ENCODE peak calls at places on chromosomes 6 and 20, in seven cellular contexts. One of them, this sample, is unnamed.

GRCh38 chr20:10369723-10370090 is 64.3 kb downstream of the MKKS start:
- DNase-seq in mammary epithelial cell: no peak
- DNase-seq in fibroblast of lung: peak; percentile 81
- DNase-seq in HCT116: no peak
- DNase-seq in GM23338: no peak
- DNase-seq in IMR-90: peak; percentile 37
- DNase-seq in MM.1S: no peak
- DNase-seq in this sample: no peak

GRCh38 chr6:52815167-52816092 is 11.8 kb upstream of the GSTA1 start:
- DNase-seq in mammary epithelial cell: peak; percentile 31
- DNase-seq in fibroblast of lung: peak; percentile 36
- DNase-seq in HCT116: peak; percentile 48
- DNase-seq in GM23338: peak; percentile 75
- DNase-seq in IMR-90: peak; percentile 50
- DNase-seq in MM.1S: peak; percentile 31
- DNase-seq in this sample: no peak

GRCh38 chr6:11143394-11144371 is 32.2 kb upstream of the ERVFRD-1 start:
- DNase-seq in mammary epithelial cell: peak; percentile 86
- DNase-seq in fibroblast of lung: peak; percentile 95
- DNase-seq in HCT116: peak; percentile 64
- DNase-seq in GM23338: no peak
- DNase-seq in IMR-90: peak; percentile 92
- DNase-seq in MM.1S: no peak
- DNase-seq in this sample: peak; percentile 97

GRCh38 chr6:37256692-37257319 is 766 bp upstream of the TBC1D22B start:
- DNase-seq in mammary epithelial cell: peak; percentile 51
- DNase-seq in fibroblast of lung: no peak
- DNase-seq in HCT116: no peak
- DNase-seq in GM23338: no peak
- DNase-seq in IMR-90: peak; percentile 66
- DNase-seq in MM.1S: no peak
- DNase-seq in this sample: no peak

GRCh38 chr20:33685328-33686007 is 717 bp downstream of the E2F1 start:
- DNase-seq in mammary epithelial cell: peak; percentile 39
- DNase-seq in fibroblast of lung: no peak
- DNase-seq in HCT116: no peak
- DNase-seq in GM23338: peak; percentile 64
- DNase-seq in IMR-90: no peak
- DNase-seq in MM.1S: peak; percentile 87
- DNase-seq in this sample: no peak

GRCh38 chr6:40295251-40295949 is 291.8 kb downstream of the LRFN2 start:
- DNase-seq in mammary epithelial cell: peak; percentile 59
- DNase-seq in fibroblast of lung: no peak
- DNase-seq in HCT116: no peak
- DNase-seq in GM23338: no peak
- DNase-seq in IMR-90: no peak
- DNase-seq in MM.1S: no peak
- DNase-seq in this sample: no peak

GRCh38 chr20:44681796-44682566 is 30.5 kb upstream of the ADA start:
- DNase-seq in mammary epithelial cell: no peak
- DNase-seq in fibroblast of lung: no peak
- DNase-seq in HCT116: no peak
- DNase-seq in GM23338: no peak
- DNase-seq in IMR-90: no peak
- DNase-seq in MM.1S: no peak
- DNase-seq in this sample: no peak

GRCh38 chr20:17863577-17864292 is 104.9 kb downstream of the SNX5 start:
- DNase-seq in mammary epithelial cell: no peak
- DNase-seq in fibroblast of lung: peak; percentile 41
- DNase-seq in HCT116: no peak
- DNase-seq in GM23338: no peak
- DNase-seq in IMR-90: peak; percentile 52
- DNase-seq in MM.1S: no peak
- DNase-seq in this sample: no peak

GRCh38 chr20:8251201-8251575 is 119.1 kb downstream of the PLCB1 start:
- DNase-seq in mammary epithelial cell: no peak
- DNase-seq in fibroblast of lung: no peak
- DNase-seq in HCT116: no peak
- DNase-seq in GM23338: no peak
- DNase-seq in IMR-90: no peak
- DNase-seq in MM.1S: no peak
- DNase-seq in this sample: no peak

GRCh38 chr6:13427838-13428527 is 59.4 kb downstream of the GFOD1 start:
- DNase-seq in mammary epithelial cell: no peak
- DNase-seq in fibroblast of lung: no peak
- DNase-seq in HCT116: no peak
- DNase-seq in GM23338: peak; percentile 72
- DNase-seq in IMR-90: no peak
- DNase-seq in MM.1S: peak; percentile 65
- DNase-seq in this sample: no peak

GRCh38 chr20:6819599-6819998 is 52.1 kb downstream of the BMP2 start:
- DNase-seq in mammary epithelial cell: no peak
- DNase-seq in fibroblast of lung: no peak
- DNase-seq in HCT116: no peak
- DNase-seq in GM23338: no peak
- DNase-seq in IMR-90: no peak
- DNase-seq in MM.1S: peak; percentile 27
- DNase-seq in this sample: no peak

GRCh38 chr6:73451166-73452106 is 661 bp downstream of the CGAS start:
- DNase-seq in mammary epithelial cell: no peak
- DNase-seq in fibroblast of lung: peak; percentile 26
- DNase-seq in HCT116: no peak
- DNase-seq in GM23338: peak; percentile 70
- DNase-seq in IMR-90: peak; percentile 43
- DNase-seq in MM.1S: peak; percentile 64
- DNase-seq in this sample: no peak

GRCh38 chr6:31734703-31735500 is 1.4 kb downstream of the CLIC1 start:
- DNase-seq in mammary epithelial cell: peak; percentile 77
- DNase-seq in fibroblast of lung: peak; percentile 73
- DNase-seq in HCT116: no peak
- DNase-seq in GM23338: peak; percentile 85
- DNase-seq in IMR-90: peak; percentile 59
- DNase-seq in MM.1S: peak; percentile 63
- DNase-seq in this sample: no peak

GRCh38 chr6:155314773-155315515 is 660 bp upstream of the TFB1M start:
- DNase-seq in mammary epithelial cell: peak; percentile 84
- DNase-seq in fibroblast of lung: peak; percentile 80
- DNase-seq in HCT116: peak; percentile 82
- DNase-seq in GM23338: no peak
- DNase-seq in IMR-90: peak; percentile 79
- DNase-seq in MM.1S: peak; percentile 68
- DNase-seq in this sample: peak; percentile 59

GRCh38 chr20:17641993-17642392 is 40.0 kb downstream of the RRBP1 start:
- DNase-seq in mammary epithelial cell: no peak
- DNase-seq in fibroblast of lung: no peak
- DNase-seq in HCT116: no peak
- DNase-seq in GM23338: no peak
- DNase-seq in IMR-90: no peak
- DNase-seq in MM.1S: no peak
- DNase-seq in this sample: no peak

GRCh38 chr20:61759286-61760065 is 306.2 kb downstream of the TAF4 start:
- DNase-seq in mammary epithelial cell: no peak
- DNase-seq in fibroblast of lung: no peak
- DNase-seq in HCT116: no peak
- DNase-seq in GM23338: no peak
- DNase-seq in IMR-90: no peak
- DNase-seq in MM.1S: no peak
- DNase-seq in this sample: no peak

GRCh38 chr6:133809406-133809805 is 79.5 kb upstream of the TCF21 start:
- DNase-seq in mammary epithelial cell: peak; percentile 40
- DNase-seq in fibroblast of lung: peak; percentile 65
- DNase-seq in HCT116: no peak
- DNase-seq in GM23338: no peak
- DNase-seq in IMR-90: peak; percentile 48
- DNase-seq in MM.1S: no peak
- DNase-seq in this sample: no peak

GRCh38 chr6:13068558-13069210 is 259.7 kb downstream of the TBC1D7 start:
- DNase-seq in mammary epithelial cell: no peak
- DNase-seq in fibroblast of lung: no peak
- DNase-seq in HCT116: no peak
- DNase-seq in GM23338: no peak
- DNase-seq in IMR-90: no peak
- DNase-seq in MM.1S: peak; percentile 13
- DNase-seq in this sample: no peak

GRCh38 chr6:169190144-169190584 is 63.5 kb downstream of the THBS2 start:
- DNase-seq in mammary epithelial cell: no peak
- DNase-seq in fibroblast of lung: peak; percentile 99
- DNase-seq in HCT116: no peak
- DNase-seq in GM23338: no peak
- DNase-seq in IMR-90: peak; percentile 89
- DNase-seq in MM.1S: no peak
- DNase-seq in this sample: no peak

GRCh38 chr6:133895573-133896343 is 6.8 kb downstream of the TCF21 start:
- DNase-seq in mammary epithelial cell: no peak
- DNase-seq in fibroblast of lung: peak; percentile 22
- DNase-seq in HCT116: no peak
- DNase-seq in GM23338: peak; percentile 74
- DNase-seq in IMR-90: no peak
- DNase-seq in MM.1S: no peak
- DNase-seq in this sample: no peak

GRCh38 chr20:9359561-9360308 is 154.7 kb upstream of the LAMP5 start:
- DNase-seq in mammary epithelial cell: peak; percentile 30
- DNase-seq in fibroblast of lung: peak; percentile 53
- DNase-seq in HCT116: peak; percentile 46
- DNase-seq in GM23338: peak; percentile 64
- DNase-seq in IMR-90: peak; percentile 70
- DNase-seq in MM.1S: peak; percentile 54
- DNase-seq in this sample: no peak

GRCh38 chr20:53510704-53511103 is 82.9 kb downstream of the ZNF217 start:
- DNase-seq in mammary epithelial cell: no peak
- DNase-seq in fibroblast of lung: no peak
- DNase-seq in HCT116: no peak
- DNase-seq in GM23338: no peak
- DNase-seq in IMR-90: no peak
- DNase-seq in MM.1S: no peak
- DNase-seq in this sample: no peak

GRCh38 chr6:137823826-137824501 is 43.1 kb upstream of the TNFAIP3 start:
- DNase-seq in mammary epithelial cell: peak; percentile 95
- DNase-seq in fibroblast of lung: peak; percentile 73
- DNase-seq in HCT116: no peak
- DNase-seq in GM23338: peak; percentile 18
- DNase-seq in IMR-90: peak; percentile 84
- DNase-seq in MM.1S: no peak
- DNase-seq in this sample: no peak

GRCh38 chr6:149474108-149474935 is 10.5 kb downstream of the ZC3H12D start:
- DNase-seq in mammary epithelial cell: no peak
- DNase-seq in fibroblast of lung: no peak
- DNase-seq in HCT116: no peak
- DNase-seq in GM23338: no peak
- DNase-seq in IMR-90: no peak
- DNase-seq in MM.1S: no peak
- DNase-seq in this sample: no peak

GRCh38 chr6:139373154-139373927 is 1.1 kb downstream of the CITED2 start:
- DNase-seq in mammary epithelial cell: peak; percentile 63
- DNase-seq in fibroblast of lung: peak; percentile 53
- DNase-seq in HCT116: no peak
- DNase-seq in GM23338: peak; percentile 55
- DNase-seq in IMR-90: peak; percentile 40
- DNase-seq in MM.1S: peak; percentile 63
- DNase-seq in this sample: no peak

GRCh38 chr20:41476446-41476845 is 109.8 kb upstream of the EMILIN3 start:
- DNase-seq in mammary epithelial cell: no peak
- DNase-seq in fibroblast of lung: no peak
- DNase-seq in HCT116: no peak
- DNase-seq in GM23338: no peak
- DNase-seq in IMR-90: no peak
- DNase-seq in MM.1S: no peak
- DNase-seq in this sample: no peak

GRCh38 chr6:133368664-133369063 is 127.5 kb downstream of the EYA4 start:
- DNase-seq in mammary epithelial cell: no peak
- DNase-seq in fibroblast of lung: no peak
- DNase-seq in HCT116: peak; percentile 12
- DNase-seq in GM23338: no peak
- DNase-seq in IMR-90: peak; percentile 10
- DNase-seq in MM.1S: peak; percentile 68
- DNase-seq in this sample: no peak

GRCh38 chr20:41627611-41628244 is 9.6 kb upstream of the CHD6 start:
- DNase-seq in mammary epithelial cell: no peak
- DNase-seq in fibroblast of lung: no peak
- DNase-seq in HCT116: no peak
- DNase-seq in GM23338: no peak
- DNase-seq in IMR-90: no peak
- DNase-seq in MM.1S: no peak
- DNase-seq in this sample: no peak

GRCh38 chr6:143759666-143760065 is 81.9 kb downstream of the PHACTR2 start:
- DNase-seq in mammary epithelial cell: no peak
- DNase-seq in fibroblast of lung: no peak
- DNase-seq in HCT116: no peak
- DNase-seq in GM23338: no peak
- DNase-seq in IMR-90: peak; percentile 41
- DNase-seq in MM.1S: no peak
- DNase-seq in this sample: no peak

GRCh38 chr6:6684365-6684833 is 95.9 kb downstream of the LY86 start:
- DNase-seq in mammary epithelial cell: no peak
- DNase-seq in fibroblast of lung: no peak
- DNase-seq in HCT116: no peak
- DNase-seq in GM23338: no peak
- DNase-seq in IMR-90: no peak
- DNase-seq in MM.1S: no peak
- DNase-seq in this sample: no peak

GRCh38 chr6:130970839-130971410 is 92.1 kb downstream of the EPB41L2 start:
- DNase-seq in mammary epithelial cell: no peak
- DNase-seq in fibroblast of lung: peak; percentile 36
- DNase-seq in HCT116: no peak
- DNase-seq in GM23338: no peak
- DNase-seq in IMR-90: no peak
- DNase-seq in MM.1S: no peak
- DNase-seq in this sample: no peak
- H3K4me2 ChIP-seq in mammary epithelial cell: no peak overlapping the region
- H3K4me2 ChIP-seq in fibroblast of lung: no peak overlapping the region
- H3K4me2 ChIP-seq in HCT116: no peak overlapping the region
- H3K4me2 ChIP-seq in GM23338: no peak overlapping the region
- H3K4me2 ChIP-seq in IMR-90: peak overlapping the region; percentile 31
- H3K4me2 ChIP-seq in MM.1S: no peak overlapping the region
- H3K4me2 ChIP-seq in this sample: no peak overlapping the region

GRCh38 chr20:57237006-57237953 is 29.2 kb downstream of the BMP7 start:
- DNase-seq in mammary epithelial cell: no peak
- DNase-seq in fibroblast of lung: peak; percentile 50
- DNase-seq in HCT116: no peak
- DNase-seq in GM23338: no peak
- DNase-seq in IMR-90: no peak
- DNase-seq in MM.1S: no peak
- DNase-seq in this sample: no peak
- H3K36me3 ChIP-seq in mammary epithelial cell: no peaks in the 10 kb centered on the region
- H3K36me3 ChIP-seq in fibroblast of lung: no peaks in the 10 kb centered on the region
- H3K36me3 ChIP-seq in HCT116: no peaks in the 10 kb centered on the region
- H3K36me3 ChIP-seq in GM23338: no peaks in the 10 kb centered on the region
- H3K36me3 ChIP-seq in IMR-90: no peaks in the 10 kb centered on the region
- H3K36me3 ChIP-seq in MM.1S: no peaks in the 10 kb centered on the region
- H3K36me3 ChIP-seq in this sample: no peaks in the 10 kb centered on the region

GRCh38 chr6:102517506-102517905 is 1124.0 kb downstream of the GRIK2 start:
- DNase-seq in mammary epithelial cell: no peak
- DNase-seq in fibroblast of lung: no peak
- DNase-seq in HCT116: no peak
- DNase-seq in GM23338: no peak
- DNase-seq in IMR-90: no peak
- DNase-seq in MM.1S: no peak
- DNase-seq in this sample: no peak
- H3K4me2 ChIP-seq in mammary epithelial cell: no peak overlapping the region
- H3K4me2 ChIP-seq in fibroblast of lung: no peak overlapping the region
- H3K4me2 ChIP-seq in HCT116: no peak overlapping the region
- H3K4me2 ChIP-seq in GM23338: no peak overlapping the region
- H3K4me2 ChIP-seq in IMR-90: no peak overlapping the region
- H3K4me2 ChIP-seq in MM.1S: no peak overlapping the region
- H3K4me2 ChIP-seq in this sample: no peak overlapping the region

GRCh38 chr20:2654831-2655230 is 2.4 kb downstream of the NOP56 start:
- DNase-seq in mammary epithelial cell: no peak
- DNase-seq in fibroblast of lung: no peak
- DNase-seq in HCT116: no peak
- DNase-seq in GM23338: no peak
- DNase-seq in IMR-90: no peak
- DNase-seq in MM.1S: no peak
- DNase-seq in this sample: no peak
- H3K36me3 ChIP-seq in mammary epithelial cell: peaks cover 49% of the 10 kb centered on the region
- H3K36me3 ChIP-seq in fibroblast of lung: peaks cover 39% of the 10 kb centered on the region
- H3K36me3 ChIP-seq in HCT116: peaks cover 45% of the 10 kb centered on the region
- H3K36me3 ChIP-seq in GM23338: peaks cover 56% of the 10 kb centered on the region
- H3K36me3 ChIP-seq in IMR-90: peaks cover 59% of the 10 kb centered on the region
- H3K36me3 ChIP-seq in MM.1S: peaks cover 36% of the 10 kb centered on the region
- H3K36me3 ChIP-seq in this sample: peaks cover 40% of the 10 kb centered on the region